ENCODE peak calls at places on chromosome 4, in four cellular contexts. D, U, F and R are unnamed samples.
A peak's percentile ranks its signal among the peaks of the same experiment; 100 is the strongest.

GRCh38 chr4:141041021-141041476 is 92.2 kb downstream of the RNF150 start:
- DNase-seq in D (no peak), U (no peak), F (no peak), R (no peak)

GRCh38 chr4:82201805-82202636 is 171.8 kb downstream of the HNRNPD start:
- DNase-seq in D (no peak), U (no peak), F (peak; percentile 35), R (no peak)

GRCh38 chr4:129545599-129546278 is 449.8 kb downstream of the C4orf33 start:
- DNase-seq in D (peak; percentile 36), U (peak; percentile 91), F (peak; percentile 31), R (peak; percentile 4)

GRCh38 chr4:163164591-163164990 is 2.1 kb downstream of the NAF1 start:
- DNase-seq in D (no peak), U (no peak), F (no peak), R (no peak)

GRCh38 chr4:47741200-47741599 is 96.7 kb downstream of the CORIN start:
- DNase-seq in D (no peak), U (no peak), F (no peak), R (no peak)

GRCh38 chr4:98728433-98728832 is 70.0 kb upstream of the TSPAN5 start:
- DNase-seq in D (no peak), U (peak; percentile 28), F (no peak), R (no peak)

GRCh38 chr4:100061835-100062234 is 111.8 kb upstream of the H2AZ1 start:
- DNase-seq in D (no peak), U (no peak), F (no peak), R (no peak)

GRCh38 chr4:165393704-165394103 is 14.9 kb downstream of the CPE start:
- DNase-seq in D (no peak), U (no peak), F (no peak), R (no peak)

GRCh38 chr4:85777908-85778808 is 303.2 kb downstream of the ARHGAP24 start:
- DNase-seq in D (no peak), U (no peak), F (no peak), R (no peak)

GRCh38 chr4:128358231-128358902 is 70.8 kb upstream of the PGRMC2 start:
- DNase-seq in D (no peak), U (peak; percentile 36), F (no peak), R (peak; percentile 70)

GRCh38 chr4:75769044-75769443 is 44.7 kb downstream of the USO1 start:
- DNase-seq in D (no peak), U (no peak), F (no peak), R (no peak)

GRCh38 chr4:127120706-127121105 is 512.1 kb upstream of the INTU start:
- DNase-seq in D (no peak), U (no peak), F (no peak), R (no peak)

GRCh38 chr4:184348311-184349233 is 125.8 kb downstream of the IRF2 start:
- DNase-seq in D (peak; percentile 41), U (peak; percentile 57), F (peak; percentile 85), R (peak; percentile 87)

GRCh38 chr4:118845552-118846065 is 9.7 kb upstream of the SEC24D start:
- DNase-seq in D (no peak), U (no peak), F (no peak), R (no peak)

GRCh38 chr4:6688879-6689505 is 4.7 kb upstream of the S100P start:
- DNase-seq in D (no peak), U (peak; percentile 60), F (peak; percentile 55), R (no peak)

GRCh38 chr4:1403177-1403583 is 3.1 kb downstream of the NKX1-1 start:
- DNase-seq in D (no peak), U (no peak), F (no peak), R (no peak)

GRCh38 chr4:7967501-7968261 is 28.0 kb upstream of the AFAP1 start:
- DNase-seq in D (no peak), U (peak; percentile 70), F (peak; percentile 48), R (no peak)

GRCh38 chr4:56622176-56622575 is 58.9 kb downstream of the HOPX start:
- DNase-seq in D (no peak), U (no peak), F (no peak), R (no peak)

GRCh38 chr4:57094482-57095223 is 15.5 kb downstream of the IGFBP7 start:
- DNase-seq in D (no peak), U (no peak), F (no peak), R (no peak)

GRCh38 chr4:113057891-113058290 is 8.4 kb downstream of the ANK2 start:
- DNase-seq in D (no peak), U (no peak), F (no peak), R (no peak)

GRCh38 chr4:8132947-8133705 is 25.5 kb downstream of the ABLIM2 start:
- DNase-seq in D (no peak), U (no peak), F (no peak), R (no peak)

GRCh38 chr4:2281575-2282343 is 19.9 kb upstream of the MXD4 start:
- DNase-seq in D (no peak), U (peak; percentile 19), F (peak; percentile 63), R (no peak)

GRCh38 chr4:78584863-78585576 is 33.5 kb downstream of the ANXA3 start:
- DNase-seq in D (no peak), U (no peak), F (peak; percentile 11), R (no peak)

GRCh38 chr4:32499176-32499575 is 1779.0 kb downstream of the PCDH7 start:
- DNase-seq in D (no peak), U (no peak), F (no peak), R (no peak)

GRCh38 chr4:147590249-147590920 is 26.8 kb upstream of the TMEM184C start:
- DNase-seq in D (peak; percentile 68), U (peak; percentile 43), F (peak; percentile 33), R (no peak)

GRCh38 chr4:23981328-23981727 is 91.5 kb upstream of the PPARGC1A start:
- DNase-seq in D (no peak), U (no peak), F (no peak), R (no peak)
- H3K27me3 ChIP-seq in D (no peaks in the 10 kb centered on the region), U (no peaks in the 10 kb centered on the region), F (no peaks in the 10 kb centered on the region), R (no peaks in the 10 kb centered on the region)

GRCh38 chr4:70705856-70706461 is 15.8 kb upstream of the RUFY3 start:
- DNase-seq in D (no peak), U (no peak), F (no peak), R (no peak)

GRCh38 chr4:70706516-70706915 is 15.2 kb upstream of the RUFY3 start:
- DNase-seq in D (no peak), U (no peak), F (no peak), R (no peak)

GRCh38 chr4:70703695-70704332 is 15.5 kb downstream of the UTP3 start:
- DNase-seq in D (no peak), U (no peak), F (peak; percentile 18), R (no peak)

GRCh38 chr4:70704333-70705145 is 16.2 kb downstream of the UTP3 start:
- DNase-seq in D (peak; percentile 82), U (peak; percentile 91), F (peak; percentile 88), R (peak; percentile 65)

GRCh38 chr4:70705146-70705855 is 16.5 kb upstream of the RUFY3 start:
- DNase-seq in D (peak; percentile 71), U (peak; percentile 83), F (peak; percentile 77), R (peak; percentile 72)
- TF ChIP-seq POLR2A in D (peak; percentile 45), U (no peak), F (peak; percentile 61), R (peak; percentile 80)

GRCh38 chr4:61201562-61202099 is 1.5 kb downstream of the ADGRL3 start:
- DNase-seq in D (peak; percentile 14), U (no peak), F (no peak), R (no peak)
- H3K27me3 ChIP-seq in D (peaks cover 15% of the 10 kb centered on the region), U (peaks cover 2% of the 10 kb centered on the region), F (peaks cover 58% of the 10 kb centered on the region), R (peaks cover 36% of the 10 kb centered on the region)

GRCh38 chr4:20681263-20681662 is 19.0 kb upstream of the PACRGL start:
- DNase-seq in D (no peak), U (no peak), F (peak; percentile 12), R (no peak)
- TF ChIP-seq POLR2A in D (no peak), U (no peak), F (no peak), R (no peak)